ENCODE peak calls at places on chromosomes 6 and 20, in four cellular contexts. One of them, this sample, is unnamed.
A peak's percentile ranks its signal among the peaks of the same experiment; 100 is the strongest.

GRCh38 chr6:98547634-98548033 is 286.7 kb upstream of the POU3F2 start:
- DNase-seq in anterior cingulate cortex: peak; percentile 14
- DNase-seq in EH: no peak
- DNase-seq in T follicular helper cell: no peak
- DNase-seq in this sample: no peak

GRCh38 chr6:26394289-26394688 is 7.8 kb upstream of the BTN3A1 start:
- DNase-seq in anterior cingulate cortex: no peak
- DNase-seq in EH: peak; percentile 86
- DNase-seq in T follicular helper cell: no peak
- DNase-seq in this sample: no peak

GRCh38 chr20:64062276-64062595 is 762 bp upstream of the TCEA2 start:
- DNase-seq in anterior cingulate cortex: no peak
- DNase-seq in EH: no peak
- DNase-seq in T follicular helper cell: no peak
- DNase-seq in this sample: no peak

GRCh38 chr6:14865609-14866100 is 380.2 kb upstream of the JARID2 start:
- DNase-seq in anterior cingulate cortex: no peak
- DNase-seq in EH: peak; percentile 44
- DNase-seq in T follicular helper cell: no peak
- DNase-seq in this sample: no peak

GRCh38 chr20:48797275-48797825 is 30.4 kb downstream of the PREX1 start:
- DNase-seq in anterior cingulate cortex: peak; percentile 90
- DNase-seq in EH: no peak
- DNase-seq in T follicular helper cell: no peak
- DNase-seq in this sample: peak; percentile 69

GRCh38 chr20:51153867-51154707 is 131.2 kb upstream of the KCNG1 start:
- DNase-seq in anterior cingulate cortex: no peak
- DNase-seq in EH: no peak
- DNase-seq in T follicular helper cell: no peak
- DNase-seq in this sample: no peak

GRCh38 chr20:57118107-57118769 is 148.2 kb downstream of the BMP7 start:
- DNase-seq in anterior cingulate cortex: no peak
- DNase-seq in EH: no peak
- DNase-seq in T follicular helper cell: no peak
- DNase-seq in this sample: no peak

GRCh38 chr6:93282521-93283031 is 136.8 kb downstream of the EPHA7 start:
- DNase-seq in anterior cingulate cortex: no peak
- DNase-seq in EH: no peak
- DNase-seq in T follicular helper cell: no peak
- DNase-seq in this sample: peak; percentile 27

GRCh38 chr20:15077733-15078132 is 740.3 kb upstream of the FLRT3 start:
- DNase-seq in anterior cingulate cortex: no peak
- DNase-seq in EH: no peak
- DNase-seq in T follicular helper cell: no peak
- DNase-seq in this sample: no peak

GRCh38 chr6:118324081-118324480 is 224.0 kb upstream of the PLN start:
- DNase-seq in anterior cingulate cortex: no peak
- DNase-seq in EH: no peak
- DNase-seq in T follicular helper cell: no peak
- DNase-seq in this sample: no peak

GRCh38 chr6:6521961-6522360 is 66.6 kb upstream of the LY86 start:
- DNase-seq in anterior cingulate cortex: no peak
- DNase-seq in EH: no peak
- DNase-seq in T follicular helper cell: no peak
- DNase-seq in this sample: no peak

GRCh38 chr6:22682979-22683378 is 113.6 kb downstream of the HDGFL1 start:
- DNase-seq in anterior cingulate cortex: no peak
- DNase-seq in EH: no peak
- DNase-seq in T follicular helper cell: no peak
- DNase-seq in this sample: no peak

GRCh38 chr6:139640453-139640852 is 266.0 kb upstream of the CITED2 start:
- DNase-seq in anterior cingulate cortex: no peak
- DNase-seq in EH: no peak
- DNase-seq in T follicular helper cell: no peak
- DNase-seq in this sample: no peak

GRCh38 chr6:52551483-52552277 is 25.2 kb downstream of the TRAM2 start:
- DNase-seq in anterior cingulate cortex: peak; percentile 29
- DNase-seq in EH: peak; percentile 88
- DNase-seq in T follicular helper cell: no peak
- DNase-seq in this sample: peak; percentile 74

GRCh38 chr20:10769700-10770099 is 95.9 kb upstream of the JAG1 start:
- DNase-seq in anterior cingulate cortex: no peak
- DNase-seq in EH: no peak
- DNase-seq in T follicular helper cell: no peak
- DNase-seq in this sample: no peak

GRCh38 chr6:7214400-7214940 is 98.5 kb downstream of the SSR1 start:
- DNase-seq in anterior cingulate cortex: no peak
- DNase-seq in EH: peak; percentile 31
- DNase-seq in T follicular helper cell: no peak
- DNase-seq in this sample: peak; percentile 51

GRCh38 chr20:25541676-25542075 is 43.7 kb downstream of the NINL start:
- DNase-seq in anterior cingulate cortex: no peak
- DNase-seq in EH: peak; percentile 55
- DNase-seq in T follicular helper cell: no peak
- DNase-seq in this sample: no peak

GRCh38 chr6:85516168-85516567 is 66.3 kb downstream of the NT5E start:
- DNase-seq in anterior cingulate cortex: no peak
- DNase-seq in EH: peak; percentile 33
- DNase-seq in T follicular helper cell: no peak
- DNase-seq in this sample: no peak

GRCh38 chr20:48098866-48099265 is 313.6 kb upstream of the SULF2 start:
- DNase-seq in anterior cingulate cortex: no peak
- DNase-seq in EH: peak; percentile 9
- DNase-seq in T follicular helper cell: no peak
- DNase-seq in this sample: no peak

GRCh38 chr6:90442366-90442765 is 144.5 kb downstream of the MAP3K7 start:
- DNase-seq in anterior cingulate cortex: no peak
- DNase-seq in EH: no peak
- DNase-seq in T follicular helper cell: no peak
- DNase-seq in this sample: no peak

GRCh38 chr6:156791261-156791850 is 14.2 kb downstream of the ARID1B start:
- DNase-seq in anterior cingulate cortex: no peak
- DNase-seq in EH: peak; percentile 33
- DNase-seq in T follicular helper cell: peak; percentile 15
- DNase-seq in this sample: no peak

GRCh38 chr20:44495257-44495656 is 19.6 kb downstream of the TTPAL start:
- DNase-seq in anterior cingulate cortex: no peak
- DNase-seq in EH: peak; percentile 79
- DNase-seq in T follicular helper cell: no peak
- DNase-seq in this sample: no peak

GRCh38 chr6:4660377-4661321 is 115.6 kb upstream of the CDYL start:
- DNase-seq in anterior cingulate cortex: no peak
- DNase-seq in EH: no peak
- DNase-seq in T follicular helper cell: no peak
- DNase-seq in this sample: peak; percentile 44

GRCh38 chr6:119965900-119966299 is 616.3 kb upstream of the MAN1A1 start:
- DNase-seq in anterior cingulate cortex: no peak
- DNase-seq in EH: no peak
- DNase-seq in T follicular helper cell: no peak
- DNase-seq in this sample: no peak

GRCh38 chr6:31114970-31115849 is 610 bp downstream of the PSORS1C1 start:
- DNase-seq in anterior cingulate cortex: no peak
- DNase-seq in EH: peak; percentile 69
- DNase-seq in T follicular helper cell: no peak
- DNase-seq in this sample: no peak

GRCh38 chr6:1406306-1407058 is 17.1 kb downstream of the FOXF2 start:
- DNase-seq in anterior cingulate cortex: no peak
- DNase-seq in EH: peak; percentile 84
- DNase-seq in T follicular helper cell: no peak
- DNase-seq in this sample: no peak

This sample was measured in Right ventricle myocardium superior.